ENCODE peak calls at places on chromosomes 16 and 17, in nine cellular contexts. T is stomach; N is CD8-positive, alpha-beta memory T cell; M is uterus; A is astrocyte of the cerebellum; Y is fibroblast of pulmonary artery; F is colonic mucosa; U is mucosa of descending colon; W is GM06990. D is an unnamed sample.

GRCh38 chr16:88634141-88634993 is 4.0 kb upstream of the IL17C start:
- DNase-seq in N (peak; percentile 63), U (peak; percentile 88), A (no peak), Y (peak; percentile 46), W (peak; percentile 77), F (peak; percentile 60), M (no peak), T (peak; percentile 53), D (peak; percentile 56)

GRCh38 chr17:29918922-29919856 is 10.8 kb downstream of the SSH2 start:
- DNase-seq in N (no peak), Y (peak; percentile 55), A (no peak), W (no peak), T (no peak), F (no peak), M (no peak), U (no peak), D (peak; percentile 62)

GRCh38 chr16:19429271-19429670 is 11.6 kb downstream of the TMC5 start:
- DNase-seq in M (no peak), A (no peak), U (no peak), Y (no peak), T (peak; percentile 68), F (no peak), W (no peak), N (no peak), D (no peak)

GRCh38 chr17:2061441-2061797 is 6.5 kb downstream of the HIC1 start:
- DNase-seq in M (peak; percentile 55), T (no peak), A (no peak), N (no peak), Y (peak; percentile 24), U (no peak), F (no peak), W (no peak), D (peak; percentile 62)

GRCh38 chr17:15233022-15233805 is 31.9 kb downstream of the PMP22 start:
- DNase-seq in A (no peak), U (no peak), Y (peak; percentile 48), F (no peak), W (no peak), T (no peak), N (no peak), M (no peak), D (peak; percentile 72)

GRCh38 chr17:74099441-74100340 is 103.8 kb upstream of the RPL38 start:
- DNase-seq in F (no peak), M (no peak), Y (no peak), T (no peak), U (no peak), N (no peak), W (no peak), A (no peak), D (no peak)

GRCh38 chr17:78875738-78876597 is 27.0 kb downstream of the CEP295NL start:
- DNase-seq in U (no peak), N (no peak), Y (peak; percentile 45), W (no peak), F (no peak), T (no peak), M (no peak), A (no peak), D (no peak)

GRCh38 chr17:74827800-74828199 is 31.9 kb downstream of the GRIN2C start:
- DNase-seq in N (no peak), Y (no peak), M (no peak), W (no peak), F (no peak), T (no peak), A (no peak), U (no peak), D (no peak)

GRCh38 chr16:80656731-80657150 is 115.9 kb downstream of the DYNLRB2 start:
- DNase-seq in N (peak; percentile 45), A (no peak), W (peak; percentile 58), Y (no peak), F (no peak), T (no peak), M (no peak), U (no peak), D (no peak)

GRCh38 chr16:3023669-3024478 is at the start of the genes HCFC1R1 and THOC6:
- DNase-seq in M (peak; percentile 98), T (peak; percentile 98), U (peak; percentile 99), A (peak; percentile 97), Y (peak; percentile 99), W (peak; percentile 95), N (peak; percentile 94), F (peak; percentile 99), D (peak; percentile 99)

GRCh38 chr16:9275386-9275785 is 183.9 kb downstream of the HAPSTR1 start:
- DNase-seq in N (no peak), U (no peak), T (no peak), A (no peak), M (no peak), Y (no peak), W (no peak), F (no peak), D (no peak)

GRCh38 chr17:54891176-54891821 is 9.4 kb upstream of the TOM1L1 start:
- DNase-seq in N (no peak), W (no peak), M (no peak), U (no peak), F (no peak), Y (peak; percentile 76), A (peak; percentile 48), T (no peak), D (peak; percentile 86)

GRCh38 chr17:49939318-49939717 is 29.7 kb upstream of the DLX4 start:
- DNase-seq in M (no peak), N (no peak), U (no peak), T (no peak), W (no peak), Y (no peak), F (no peak), A (no peak), D (no peak)

GRCh38 chr16:74954763-74955162 is 30.2 kb downstream of the WDR59 start:
- DNase-seq in T (no peak), Y (no peak), N (no peak), U (no peak), M (no peak), W (no peak), A (no peak), F (no peak), D (no peak)

GRCh38 chr17:29674270-29674669 is 51.6 kb upstream of the CORO6 start:
- DNase-seq in T (no peak), A (no peak), F (no peak), U (no peak), Y (no peak), W (no peak), N (no peak), M (no peak), D (no peak)

GRCh38 chr17:34579979-34580684 is 750 bp downstream of the TMEM132E start:
- DNase-seq in U (no peak), T (no peak), N (no peak), M (no peak), A (no peak), F (no peak), Y (no peak), W (no peak), D (peak; percentile 2)
- H3K4me3 ChIP-seq in U (no peak overlapping the region), T (peak overlapping the region; percentile 69), N (no peak overlapping the region), M (peak overlapping the region; percentile 48), A (no peak overlapping the region), F (peak overlapping the region; percentile 34), Y (no peak overlapping the region), W (no peak overlapping the region), D (no peak overlapping the region)

GRCh38 chr17:60522889-60523626 is 3.0 kb downstream of the APPBP2 start:
- DNase-seq in T (no peak), Y (no peak), A (no peak), N (no peak), W (no peak), F (no peak), M (no peak), U (no peak), D (no peak)
- H3K4me3 ChIP-seq in T (peak overlapping the region; percentile 81), Y (peak overlapping the region; percentile 99), A (peak overlapping the region; percentile 63), N (no peak overlapping the region), W (no peak overlapping the region), F (no peak overlapping the region), M (no peak overlapping the region), U (no peak overlapping the region), D (peak overlapping the region; percentile 78)

GRCh38 chr17:45228121-45228941 is 6.6 kb downstream of the FMNL1 start:
- DNase-seq in T (no peak), M (no peak), A (no peak), F (no peak), U (peak; percentile 64), Y (no peak), W (peak; percentile 54), N (no peak), D (no peak)

GRCh38 chr17:45227631-45228120 is 6.0 kb downstream of the FMNL1 start:
- DNase-seq in N (no peak), F (no peak), T (no peak), W (no peak), U (peak; percentile 60), A (no peak), M (no peak), Y (no peak), D (no peak)

GRCh38 chr17:45229681-45230409 is 8.2 kb downstream of the FMNL1 start:
- DNase-seq in W (peak; percentile 55), M (no peak), A (no peak), Y (no peak), U (peak; percentile 74), T (no peak), N (no peak), F (no peak), D (peak; percentile 39)

GRCh38 chr17:45230410-45230786 is 8.7 kb downstream of the FMNL1 start:
- DNase-seq in U (no peak), N (no peak), Y (no peak), W (no peak), M (no peak), A (no peak), F (no peak), T (no peak), D (no peak)

DNA sequence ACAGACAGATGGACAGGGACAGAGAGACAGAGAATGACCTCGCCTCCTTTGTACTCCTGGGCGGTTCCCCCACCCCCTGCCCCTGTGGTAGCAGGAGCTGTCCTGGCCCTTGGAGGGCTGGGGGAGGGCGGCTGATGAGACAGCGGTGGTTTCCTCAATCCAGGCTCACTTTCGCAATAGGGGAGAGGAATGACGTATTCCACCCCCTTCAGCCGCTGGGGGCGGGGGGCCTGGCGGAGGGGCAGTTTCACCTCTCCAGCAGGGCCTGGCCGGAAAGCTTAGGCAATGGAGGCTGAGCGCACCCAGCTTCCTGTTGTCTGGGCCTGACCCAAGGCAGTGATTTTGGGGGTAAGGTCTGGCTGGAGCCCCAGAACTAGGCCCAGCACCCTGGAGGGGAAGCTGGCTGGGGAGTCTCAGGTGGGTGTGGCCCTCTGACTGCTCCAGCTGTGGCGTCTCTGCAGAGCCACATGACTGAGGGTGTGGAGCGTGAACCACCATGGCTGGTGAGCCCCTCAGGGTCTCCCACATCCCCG is 7.4 kb downstream of the FMNL1 start:
- DNase-seq in W (peak; percentile 92), U (peak; percentile 92), Y (peak; percentile 96), F (peak; percentile 76), A (peak; percentile 38), N (peak; percentile 85), T (peak; percentile 70), M (peak; percentile 87), D (peak; percentile 95)
- H3K4me3 ChIP-seq in W (peak overlapping the region; percentile 38), U (no peak overlapping the region), Y (no peak overlapping the region), F (no peak overlapping the region), A (no peak overlapping the region), N (peak overlapping the region; percentile 95), T (peak overlapping the region; percentile 23), M (no peak overlapping the region), D (no peak overlapping the region)

DNA sequence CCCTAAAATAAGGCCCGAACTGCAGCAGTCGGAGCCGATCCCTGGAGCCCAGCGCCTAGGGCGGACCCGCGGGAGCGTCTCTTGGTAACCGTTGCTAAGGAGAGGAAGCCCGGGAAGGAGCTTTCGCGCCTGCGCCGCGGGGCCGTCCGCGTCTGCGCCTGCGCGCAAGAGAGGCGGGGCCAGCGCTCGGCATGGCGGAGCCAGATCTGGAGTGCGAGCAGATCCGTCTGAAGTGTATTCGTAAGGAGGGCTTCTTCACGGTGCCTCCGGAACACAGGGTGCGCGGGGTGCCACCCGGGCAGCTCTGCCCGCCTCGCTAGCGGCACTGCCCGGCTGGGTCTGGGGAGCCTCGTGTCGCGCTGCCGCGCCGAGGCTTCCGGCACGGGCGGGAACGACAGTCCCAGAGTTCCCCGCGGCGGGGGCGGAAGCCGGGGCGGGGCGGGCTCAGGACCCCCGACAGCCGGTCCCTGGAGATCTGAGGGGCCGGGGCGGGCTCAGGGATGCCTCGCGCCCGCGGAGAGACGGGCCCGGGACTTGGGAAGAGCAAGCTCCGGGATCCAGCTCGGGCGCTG is at the start of gene CDK10:
- DNase-seq in A (peak; percentile 71), Y (peak; percentile 90), W (peak; percentile 94), N (peak; percentile 88), U (peak; percentile 91), M (peak; percentile 86), F (peak; percentile 94), T (peak; percentile 95), D (peak; percentile 89)
- H3K4me3 ChIP-seq in A (peak within 1 kb of the TSS; percentile 80), Y (peak within 1 kb of the TSS; percentile 82), W (peak within 1 kb of the TSS; percentile 68), N (peak within 1 kb of the TSS; percentile 88), U (peak within 1 kb of the TSS; percentile 92), M (peak within 1 kb of the TSS; percentile 91), F (peak within 1 kb of the TSS; percentile 95), T (peak within 1 kb of the TSS; percentile 92), D (peak within 1 kb of the TSS; percentile 95)

D was measured in choroid plexus epithelial cell.